ENCODE peak calls at places on chromosomes 16 and 17, in seven cellular contexts. P, U, C, E, O, T and L are unnamed samples.

GRCh38 chr17:41647940-41648410 is 23.6 kb upstream of the KRT17 start:
- DNase-seq in P (peak; percentile 62), U (peak; percentile 88), T (peak; percentile 92), E (peak; percentile 70), O (peak; percentile 95), C (peak; percentile 13), L (peak; percentile 83)

GRCh38 chr16:24723663-24724062 is 5.8 kb upstream of the TNRC6A start:
- DNase-seq in C (no peak), U (no peak), T (no peak), P (no peak), E (no peak), O (no peak), L (no peak)

GRCh38 chr17:55783684-55784245 is 32.9 kb downstream of the PCTP start:
- DNase-seq in T (no peak), U (no peak), C (peak; percentile 98), E (no peak), O (no peak), P (peak; percentile 12), L (no peak)

GRCh38 chr16:57284952-57285263 is 436 bp upstream of the PLLP start:
- DNase-seq in T (no peak), C (no peak), E (no peak), U (no peak), P (no peak), O (no peak), L (no peak)

GRCh38 chr16:22380529-22380928 is 6.1 kb upstream of the CDR2 start:
- DNase-seq in T (no peak), U (no peak), E (no peak), O (no peak), C (no peak), P (no peak), L (no peak)

GRCh38 chr17:63434951-63435571 is 11.0 kb downstream of the CYB561 start:
- DNase-seq in C (peak; percentile 69), O (no peak), P (peak; percentile 29), U (no peak), T (no peak), E (peak; percentile 79), L (peak; percentile 54)

GRCh38 chr16:81493755-81494433 is 49.3 kb downstream of the CMIP start:
- DNase-seq in P (peak; percentile 80), U (no peak), E (no peak), O (no peak), T (no peak), C (no peak), L (no peak)

GRCh38 chr17:43021739-43022512 is at the start of gene VAT1:
- DNase-seq in E (peak; percentile 71), P (peak; percentile 77), U (peak; percentile 50), O (peak; percentile 90), T (peak; percentile 61), C (peak; percentile 51), L (peak; percentile 55)

GRCh38 chr16:57190136-57190535 is 4.0 kb downstream of the RSPRY1 start:
- DNase-seq in U (no peak), O (no peak), P (no peak), C (no peak), T (no peak), E (no peak), L (no peak)